ENCODE peak calls at places on chromosomes 5 and 9, in seven cellular contexts. H, R, O, S, M, J and U are unnamed samples.

GRCh38 chr9:3980771-3981170 is 319.1 kb downstream of the GLIS3 start:
- DNase-seq in H (no peak), R (no peak), O (no peak), S (peak; percentile 59), M (peak; percentile 17), J (no peak), U (no peak)

GRCh38 chr5:140251527-140251973 is 51.4 kb downstream of the PFDN1 start:
- DNase-seq in H (no peak), R (no peak), O (no peak), S (peak; percentile 74), M (peak; percentile 75), J (no peak), U (no peak)

GRCh38 chr9:80899208-80899607 is 790.1 kb downstream of the TLE1 start:
- DNase-seq in H (no peak), R (no peak), O (no peak), S (peak; percentile 17), M (no peak), J (no peak), U (no peak)

GRCh38 chr5:76620166-76620565 is 3.0 kb downstream of the F2RL2 start:
- DNase-seq in H (no peak), R (no peak), O (no peak), S (no peak), M (no peak), J (no peak), U (no peak)

GRCh38 chr5:56545016-56545415 is 270.3 kb upstream of the MAP3K1 start:
- DNase-seq in H (no peak), R (no peak), O (peak; percentile 71), S (no peak), M (no peak), J (no peak), U (no peak)

GRCh38 chr5:13472834-13473233 is 471.7 kb downstream of the DNAH5 start:
- DNase-seq in H (no peak), R (no peak), O (no peak), S (no peak), M (no peak), J (no peak), U (no peak)

GRCh38 chr5:134577022-134577795 is 51.7 kb downstream of the JADE2 start:
- DNase-seq in H (no peak), R (no peak), O (no peak), S (peak; percentile 74), M (peak; percentile 82), J (no peak), U (peak; percentile 38)

GRCh38 chr9:98117984-98118639 is 910 bp downstream of the TRIM14 start:
- DNase-seq in H (no peak), R (peak; percentile 84), O (no peak), S (peak; percentile 32), M (peak; percentile 32), J (no peak), U (peak; percentile 61)

GRCh38 chr9:124011460-124012301 is at the start of gene LHX2:
- DNase-seq in H (peak; percentile 86), R (peak; percentile 27), O (no peak), S (peak; percentile 89), M (peak; percentile 82), J (peak; percentile 93), U (peak; percentile 74)

GRCh38 chr5:137376127-137376526 is 123.0 kb downstream of the SPOCK1 start:
- DNase-seq in H (no peak), R (no peak), O (peak; percentile 89), S (no peak), M (no peak), J (no peak), U (no peak)

GRCh38 chr5:54344653-54345052 is 34.3 kb upstream of the ARL15 start:
- DNase-seq in H (no peak), R (no peak), O (no peak), S (no peak), M (no peak), J (peak; percentile 11), U (no peak)

GRCh38 chr5:62645223-62645622 is 66.6 kb downstream of the LRRC70 start:
- DNase-seq in H (no peak), R (no peak), O (no peak), S (no peak), M (no peak), J (no peak), U (no peak)

GRCh38 chr9:136318111-136318768 is 9.1 kb upstream of the GPSM1 start:
- DNase-seq in H (no peak), R (no peak), O (no peak), S (no peak), M (no peak), J (no peak), U (no peak)

GRCh38 chr9:126514037-126514821 is 99.5 kb upstream of the LMX1B start:
- DNase-seq in H (peak; percentile 32), R (peak; percentile 59), O (peak; percentile 85), S (peak; percentile 46), M (peak; percentile 92), J (peak; percentile 63), U (peak; percentile 84)

GRCh38 chr9:78030553-78031270 is 899 bp downstream of the GNAQ start:
- DNase-seq in H (peak; percentile 49), R (peak; percentile 58), O (peak; percentile 86), S (peak; percentile 51), M (peak; percentile 56), J (peak; percentile 57), U (peak; percentile 75)

GRCh38 chr5:140358738-140359310 is 1.2 kb upstream of the SLC4A9 start:
- DNase-seq in H (no peak), R (no peak), O (no peak), S (peak; percentile 58), M (peak; percentile 76), J (peak; percentile 14), U (peak; percentile 39)

GRCh38 chr5:141149812-141150211 is at the start of gene PCDHB6:
- DNase-seq in H (no peak), R (no peak), O (no peak), S (peak; percentile 2), M (peak; percentile 58), J (no peak), U (peak; percentile 66)

GRCh38 chr9:95224371-95225015 is 93.0 kb downstream of the FANCC start:
- DNase-seq in H (no peak), R (no peak), O (no peak), S (peak; percentile 25), M (no peak), J (no peak), U (no peak)

GRCh38 chr5:77743181-77743580 is 33.0 kb downstream of the TBCA start:
- DNase-seq in H (no peak), R (no peak), O (no peak), S (peak; percentile 43), M (no peak), J (no peak), U (no peak)

GRCh38 chr9:121563881-121564460 is 64.3 kb upstream of the GGTA1 start:
- DNase-seq in H (no peak), R (no peak), O (no peak), S (no peak), M (no peak), J (no peak), U (no peak)

GRCh38 chr9:7760014-7760415 is 39.6 kb downstream of the DMAC1 start:
- DNase-seq in H (no peak), R (no peak), O (no peak), S (peak; percentile 36), M (no peak), J (no peak), U (no peak)

GRCh38 chr9:128145951-128146351 is 3.3 kb upstream of the LCN2 start:
- DNase-seq in H (no peak), R (no peak), O (no peak), S (no peak), M (no peak), J (no peak), U (peak; percentile 5)

GRCh38 chr9:34976992-34977391 is 12.6 kb upstream of the DNAJB5 start:
- DNase-seq in H (no peak), R (no peak), O (no peak), S (no peak), M (no peak), J (no peak), U (no peak)

GRCh38 chr5:124743534-124744169 is 2.8 kb downstream of the ZNF608 start:
- DNase-seq in H (no peak), R (peak; percentile 59), O (no peak), S (no peak), M (no peak), J (peak; percentile 51), U (no peak)

GRCh38 chr9:70551391-70551790 is 136.9 kb upstream of the KLF9 start:
- DNase-seq in H (no peak), R (no peak), O (no peak), S (no peak), M (no peak), J (no peak), U (no peak)

GRCh38 chr5:16791036-16791705 is 144.9 kb downstream of the MYO10 start:
- DNase-seq in H (no peak), R (no peak), O (no peak), S (peak; percentile 76), M (peak; percentile 76), J (peak; percentile 41), U (peak; percentile 19)

GRCh38 chr9:37283730-37284235 is 138.7 kb upstream of the GRHPR start:
- DNase-seq in H (no peak), R (no peak), O (no peak), S (peak; percentile 36), M (peak; percentile 25), J (no peak), U (no peak)

GRCh38 chr5:79924936-79925893 is 65.8 kb downstream of the MTX3 start:
- DNase-seq in H (no peak), R (no peak), O (no peak), S (peak; percentile 16), M (peak; percentile 58), J (peak; percentile 4), U (no peak)

GRCh38 chr9:118595719-118596305 is 773.4 kb downstream of the BRINP1 start:
- DNase-seq in H (peak; percentile 17), R (peak; percentile 7), O (no peak), S (peak; percentile 2), M (peak; percentile 54), J (no peak), U (no peak)

GRCh38 chr5:107424461-107424860 is 246.3 kb downstream of the EFNA5 start:
- DNase-seq in H (no peak), R (no peak), O (no peak), S (peak; percentile 57), M (no peak), J (no peak), U (no peak)

GRCh38 chr9:76803762-76804161 is 39.5 kb downstream of the PCA3 start:
- DNase-seq in H (no peak), R (no peak), O (no peak), S (no peak), M (no peak), J (no peak), U (no peak)

GRCh38 chr9:133532937-133533668 is 1.4 kb upstream of the ADAMTSL2 start:
- DNase-seq in H (peak; percentile 54), R (peak; percentile 86), O (peak; percentile 84), S (peak; percentile 60), M (peak; percentile 68), J (peak; percentile 66), U (peak; percentile 90)

GRCh38 chr5:108295588-108296368 is 86.1 kb downstream of the FBXL17 start:
- DNase-seq in H (no peak), R (no peak), O (no peak), S (peak; percentile 53), M (peak; percentile 16), J (no peak), U (no peak)

GRCh38 chr5:146565764-146566163 is 49.8 kb upstream of the GPR151 start:
- DNase-seq in H (peak; percentile 19), R (peak; percentile 29), O (no peak), S (peak; percentile 76), M (peak; percentile 65), J (peak; percentile 80), U (peak; percentile 76)